ENCODE peak calls at places on chromosome 5, in four cellular contexts. K, M, O and H are unnamed samples.

GRCh38 chr5:159786901-159787691 is 129.2 kb upstream of the ADRA1B start:
- DNase-seq in O (no peak), M (peak), K (no peak), H (no peak)

GRCh38 chr5:141715340-141715905 is 33.4 kb upstream of the ARAP3 start:
- DNase-seq in O (no peak), M (no peak), K (no peak), H (no peak)

GRCh38 chr5:30041831-30042385 is 1151.6 kb upstream of the CDH6 start:
- DNase-seq in K (no peak), M (no peak), O (no peak), H (no peak)

GRCh38 chr5:31733365-31733764 is 94.4 kb downstream of the PDZD2 start:
- DNase-seq in K (no peak), M (no peak), O (no peak), H (no peak)

GRCh38 chr5:138258704-138259285 is 15.6 kb downstream of the GFRA3 start:
- DNase-seq in M (no peak), K (no peak), O (no peak), H (no peak)

GRCh38 chr5:1726956-1727355 is 72.7 kb downstream of the MRPL36 start:
- DNase-seq in K (no peak), O (no peak), M (no peak), H (no peak)

GRCh38 chr5:96655506-96655905 is 6.7 kb upstream of the CAST start:
- DNase-seq in M (no peak), K (no peak), O (no peak), H (no peak)

GRCh38 chr5:135915466-135916001 is 19.9 kb upstream of the IL9 start:
- DNase-seq in M (no peak), O (no peak), K (no peak), H (no peak)

GRCh38 chr5:142104491-142104890 is 4.1 kb upstream of the NDFIP1 start:
- DNase-seq in O (no peak), M (no peak), K (no peak), H (no peak)

GRCh38 chr5:74205745-74206570 is 434.6 kb downstream of the ENC1 start:
- DNase-seq in O (no peak), M (no peak), K (no peak), H (no peak)

GRCh38 chr5:2148312-2149195 is 265.8 kb upstream of the IRX4 start:
- DNase-seq in O (no peak), K (no peak), M (no peak), H (no peak)

GRCh38 chr5:135466178-135467050 is 14.3 kb upstream of the TIFAB start:
- DNase-seq in M (peak), K (peak), O (peak), H (no peak)

GRCh38 chr5:3310551-3311340 is 284.9 kb upstream of the IRX1 start:
- DNase-seq in K (no peak), O (no peak), M (peak), H (no peak)

DNA sequence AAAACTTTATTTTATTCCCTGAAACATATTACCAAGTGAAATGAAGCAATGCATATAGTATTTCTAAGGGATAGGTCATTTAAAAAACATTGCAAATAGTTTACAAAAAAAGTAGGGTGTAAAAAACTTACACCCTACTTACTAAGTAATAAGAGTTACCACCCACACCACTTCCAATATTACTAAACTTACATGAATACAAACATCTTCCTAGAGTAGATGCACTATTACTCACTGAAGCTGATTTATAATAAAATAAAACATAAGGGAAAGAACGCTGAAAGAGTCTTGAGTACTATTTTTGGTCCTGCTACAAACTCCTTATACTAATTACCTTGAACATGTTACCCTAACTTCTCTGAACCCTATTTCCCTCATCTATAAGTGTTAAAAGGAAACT is 289.4 kb downstream of the HINT1 start:
- DNase-seq in K (no peak), O (no peak), M (no peak), H (no peak)
- TF ChIP-seq CTCF in K (no peak), O (no peak), M (no peak), H (no peak)

DNA sequence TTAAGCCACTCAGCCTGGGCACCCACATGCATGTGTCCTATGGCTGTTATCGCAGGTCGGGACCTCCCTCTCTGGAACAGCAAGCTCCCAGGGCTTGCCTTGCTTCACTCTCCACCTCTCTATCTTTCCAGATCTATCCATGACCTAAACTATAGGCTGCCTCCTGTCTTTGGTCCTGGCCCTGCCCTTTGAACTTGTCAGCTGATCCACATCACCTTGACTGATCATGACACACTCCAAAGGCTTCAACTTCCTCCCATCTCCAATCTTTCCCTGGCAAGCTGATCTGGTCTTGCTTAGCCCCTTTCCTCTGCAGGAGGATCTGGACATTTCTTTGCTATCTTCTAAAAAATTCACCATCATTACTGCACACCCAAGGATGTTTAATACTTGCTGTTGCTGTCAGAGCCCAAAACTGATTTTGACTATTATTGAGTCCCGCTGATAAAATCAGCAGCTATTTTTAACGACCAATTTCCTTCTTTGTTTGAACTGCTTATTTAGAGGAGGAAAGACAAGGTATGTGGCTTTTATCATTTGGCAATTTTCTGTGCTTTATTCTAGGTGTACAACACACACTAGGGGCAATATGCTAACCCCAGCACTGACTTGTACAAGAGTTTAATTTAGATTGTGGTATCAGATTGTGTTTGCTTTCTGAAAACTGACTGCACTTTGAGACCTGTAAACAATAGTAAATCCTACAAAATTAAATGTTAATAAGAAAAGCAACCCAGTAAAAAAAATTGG is 33.5 kb downstream of the CARTPT start:
- DNase-seq in K (no peak), M (no peak), O (no peak), H (no peak)
- TF ChIP-seq CTCF in K (no peak), M (no peak), O (no peak), H (no peak)

DNA sequence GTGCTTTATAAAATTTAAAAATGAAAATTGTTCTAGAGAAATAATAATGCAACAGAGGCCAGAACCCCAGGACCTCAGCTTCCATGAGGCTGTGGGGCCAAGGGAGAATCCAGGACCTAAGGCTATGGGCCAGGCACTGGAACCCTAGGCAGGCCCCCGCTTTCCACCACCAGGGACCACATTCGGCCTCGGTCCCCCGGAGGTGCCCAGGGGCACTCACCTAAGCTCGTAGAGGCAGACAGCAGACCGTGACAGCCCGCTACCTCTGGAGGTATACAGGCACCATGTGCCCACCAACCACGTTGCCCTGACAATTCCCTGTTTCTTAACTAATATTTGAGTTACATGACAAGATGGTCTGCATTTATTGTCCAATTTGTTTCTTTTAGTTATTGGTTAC is 49.5 kb upstream of the MROH2B start:
- DNase-seq in M (no peak), K (no peak), O (no peak), H (no peak)
- TF ChIP-seq CTCF in M (no peak), K (no peak), O (no peak), H (no peak)

GRCh38 chr5:149452007-149452664 is 73.0 kb upstream of the IL17B start:
- DNase-seq in K (no peak), O (no peak), M (no peak), H (no peak)
- TF ChIP-seq CTCF in K (no peak), O (no peak), M (peak), H (no peak)

GRCh38 chr5:82421119-82421518 is 143.0 kb upstream of the RPS23 start:
- DNase-seq in K (no peak), O (no peak), M (peak), H (peak)
- TF ChIP-seq CTCF in K (no peak), O (no peak), M (peak), H (no peak)